ENCODE peak calls at places on chromosomes 3 and 15, in five cellular contexts. A is BJ, Z is cardiac fibroblast, G is fibroblast of pulmonary artery, F is lower lobe of right lung. S is an unnamed sample.

GRCh38 chr3:129616291-129616690 is 9.8 kb upstream of the PLXND1 start:
- DNase-seq in Z (no peak), F (peak), G (no peak), A (no peak), S (no peak)

GRCh38 chr15:45648521-45649200 is 13.8 kb downstream of the SQOR start:
- DNase-seq in Z (peak), G (peak), A (no peak), F (no peak), S (peak)

GRCh38 chr3:181230258-181230657 is 240.7 kb upstream of the DNAJC19 start:
- DNase-seq in F (no peak), G (no peak), A (no peak), Z (no peak), S (no peak)

GRCh38 chr3:157261000-157261399 is 101.1 kb upstream of the CCNL1 start:
- DNase-seq in Z (peak), F (no peak), G (peak), A (peak), S (peak)

GRCh38 chr3:196569003-196569516 is 600 bp downstream of the FBXO45 start:
- DNase-seq in G (peak), F (peak), A (no peak), Z (peak), S (peak)

GRCh38 chr3:138054057-138054456 is 44.1 kb downstream of the CLDN18 start:
- DNase-seq in F (no peak), G (no peak), A (no peak), Z (no peak), S (no peak)

GRCh38 chr3:45170071-45170470 is 23.9 kb upstream of the CDCP1 start:
- DNase-seq in Z (peak), G (no peak), A (no peak), F (no peak), S (no peak)

GRCh38 chr3:51198476-51198875 is 186.6 kb upstream of the MANF start:
- DNase-seq in A (no peak), Z (no peak), F (no peak), G (no peak), S (peak)

GRCh38 chr15:98444067-98444600 is 204.2 kb upstream of the IGF1R start:
- DNase-seq in Z (no peak), A (no peak), F (no peak), G (no peak), S (no peak)

DNA sequence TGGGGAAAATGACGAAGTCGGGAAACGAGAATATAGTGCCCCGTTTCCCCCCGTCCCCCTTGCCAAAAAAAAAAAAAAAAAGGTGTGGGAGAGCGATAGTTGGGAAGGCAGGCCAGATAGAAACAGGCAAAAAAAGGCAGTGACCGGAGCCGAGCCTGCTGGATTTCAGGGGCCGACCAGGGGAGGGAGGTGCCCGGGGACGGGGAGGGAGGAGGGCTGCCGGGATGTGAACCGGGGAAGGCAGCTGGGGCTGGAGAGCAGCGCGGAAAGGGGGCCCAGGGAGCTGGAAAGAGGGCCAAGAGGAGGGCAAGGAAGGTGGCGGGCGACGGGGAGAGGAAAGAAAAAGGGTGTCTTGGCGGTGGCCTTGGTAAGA is 831 bp downstream of the LRRN1 start:
- DNase-seq in A (no peak), Z (no peak), G (no peak), F (peak), S (no peak)
- H3K4me3 ChIP-seq in A (no peak), Z (no peak), G (no peak), F (peak), S (peak)

DNA sequence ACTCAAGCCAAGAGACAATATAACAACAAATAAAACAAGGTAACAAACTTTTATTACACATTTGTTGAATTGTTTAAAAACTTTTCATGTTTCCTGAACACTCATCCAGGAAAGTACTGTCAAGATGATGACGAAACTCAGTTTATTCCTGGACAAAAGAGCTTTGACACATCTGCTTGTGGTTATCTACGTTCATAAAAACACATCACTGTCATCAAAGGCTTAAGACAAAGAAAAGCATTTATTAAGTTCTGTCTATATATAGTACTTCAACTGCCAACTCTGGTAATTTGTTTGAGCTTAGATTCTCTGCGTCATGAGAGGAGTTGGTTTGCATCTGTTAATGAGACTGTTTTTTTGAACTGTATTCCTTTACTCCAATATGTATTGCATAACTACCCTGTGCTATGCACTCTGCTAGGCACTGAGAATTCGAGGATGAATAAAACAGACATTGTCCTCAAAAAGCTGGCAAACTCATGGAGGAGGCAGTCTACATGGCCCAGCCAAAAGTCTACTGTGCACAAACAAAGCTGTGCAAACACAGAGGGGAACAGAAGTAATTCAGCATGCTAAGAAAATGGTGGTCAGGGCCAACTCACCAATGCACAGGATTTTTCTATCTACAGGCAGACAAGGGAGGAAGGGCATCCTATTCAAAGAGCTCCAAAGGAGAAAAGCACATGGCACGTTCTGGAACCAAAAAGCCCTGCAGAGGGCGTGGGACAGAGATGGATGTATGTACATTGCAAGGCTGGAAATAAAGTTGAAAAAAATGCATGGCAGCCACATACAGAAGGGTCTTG is 21.5 kb downstream of the PLD1 start:
- DNase-seq in G (peak), F (no peak), A (peak), Z (peak), S (peak)
- TF ChIP-seq CTCF in G (no peak), F (no peak), A (no peak), Z (no peak), S (peak)

GRCh38 chr15:92908369-92909057 is 8.4 kb downstream of the CHD2 start:
- DNase-seq in F (no peak), Z (no peak), G (no peak), A (no peak), S (no peak)

GRCh38 chr15:92906563-92907081 is 6.5 kb downstream of the CHD2 start:
- DNase-seq in A (no peak), Z (no peak), G (no peak), F (no peak), S (peak)

GRCh38 chr15:92909131-92909781 is 9.1 kb downstream of the CHD2 start:
- DNase-seq in F (no peak), G (peak), A (no peak), Z (peak), S (peak)

GRCh38 chr15:92907229-92907628 is 7.1 kb downstream of the CHD2 start:
- DNase-seq in F (no peak), A (no peak), Z (no peak), G (no peak), S (peak)

DNA sequence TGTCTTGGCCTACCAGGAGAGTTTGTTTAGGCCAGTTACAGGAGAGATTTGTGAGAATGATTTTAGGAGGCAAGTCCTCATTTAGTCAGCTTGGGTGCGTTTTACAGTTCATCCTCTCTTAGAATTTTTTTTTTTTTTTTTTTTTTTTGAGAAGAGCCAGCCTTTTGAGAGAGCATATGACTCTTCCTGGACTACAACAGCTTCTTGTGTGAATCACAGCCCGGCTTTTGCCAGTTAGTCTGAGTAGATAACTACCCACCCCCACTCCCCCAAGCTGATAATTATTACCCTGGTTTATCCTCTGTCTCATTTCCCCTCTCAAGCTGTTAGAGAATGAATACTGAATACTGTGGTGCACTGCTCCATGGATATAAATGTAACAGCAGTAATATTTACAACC is 7.8 kb downstream of the CHD2 start:
- DNase-seq in A (peak), G (peak), F (no peak), Z (peak), S (peak)
- H3K4me3 ChIP-seq in A (no peak), G (peak), F (peak), Z (no peak), S (peak)

GRCh38 chr3:127099982-127100381 is 92.9 kb upstream of the PRR23E start:
- DNase-seq in A (no peak), F (no peak), G (no peak), Z (no peak), S (no peak)

GRCh38 chr3:127097516-127097915 is 95.4 kb upstream of the PRR23E start:
- DNase-seq in G (no peak), A (no peak), F (no peak), Z (no peak), S (no peak)

GRCh38 chr3:127096256-127097008 is 96.5 kb upstream of the PRR23E start:
- DNase-seq in Z (no peak), G (no peak), A (no peak), F (no peak), S (no peak)

GRCh38 chr3:127095774-127096173 is 97.2 kb upstream of the PRR23E start:
- DNase-seq in F (no peak), G (no peak), Z (no peak), A (no peak), S (no peak)

DNA sequence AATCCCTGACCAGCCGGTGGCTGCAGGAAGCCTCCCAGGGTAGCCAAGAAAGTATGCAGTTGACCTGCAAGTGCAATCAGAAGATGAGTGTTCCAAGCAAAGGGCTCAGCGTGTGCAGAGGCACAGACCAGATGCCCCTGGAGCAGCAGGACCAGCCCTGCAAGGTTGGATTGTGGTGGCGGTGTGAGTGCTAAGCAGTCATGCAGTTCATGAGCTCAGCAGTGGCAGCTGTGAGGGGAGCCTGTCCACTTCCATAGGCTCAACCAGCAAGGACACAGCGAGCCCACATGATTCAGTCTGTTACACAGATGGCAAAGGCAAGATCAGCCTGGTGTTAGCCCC is 96.0 kb upstream of the PRR23E start:
- DNase-seq in G (no peak), F (no peak), A (no peak), Z (no peak), S (no peak)
- TF ChIP-seq CTCF in G (no peak), F (no peak), A (no peak), Z (no peak), S (no peak)

DNA sequence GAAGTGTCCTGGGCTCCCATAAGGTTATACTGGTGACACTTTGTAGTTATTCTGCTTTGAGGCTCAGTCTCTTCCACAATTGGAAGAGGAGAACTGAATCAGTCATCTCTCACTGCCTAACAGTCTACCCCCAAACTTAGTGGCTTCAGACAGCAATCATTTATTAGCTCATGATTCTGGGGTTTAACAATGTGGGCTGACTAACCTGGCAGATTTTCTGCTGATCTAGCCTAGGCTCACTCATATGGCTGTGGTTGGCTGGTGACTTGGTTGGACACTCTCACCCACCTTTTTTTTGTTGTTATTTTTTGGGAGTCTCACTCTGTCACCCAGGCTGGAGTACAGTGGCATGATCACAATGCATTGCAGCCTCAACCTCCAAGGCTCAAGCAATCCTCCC is 7.1 kb downstream of the GPD1L start:
- DNase-seq in Z (no peak), F (no peak), A (no peak), G (no peak), S (no peak)
- H3K4me3 ChIP-seq in Z (no peak), F (no peak), A (no peak), G (no peak), S (no peak)

GRCh38 chr3:142595951-142596725 is at the start of gene PLS1:
- DNase-seq in Z (peak), F (peak), A (no peak), G (peak), S (peak)
- TF ChIP-seq CTCF in Z (no peak), F (peak), A (no peak), G (no peak), S (no peak)

GRCh38 chr15:88256261-88257230 is at the start of gene NTRK3:
- DNase-seq in F (no peak), A (no peak), G (peak), Z (peak), S (peak)
- H3K4me3 ChIP-seq in F (peak), A (peak), G (peak), Z (peak), S (peak)

S was measured in astrocyte of the spinal cord.